ENCODE peak calls at places on chromosome 2, in four cellular contexts. One of them, this sample, is unnamed.

GRCh38 chr2:99152181-99152580 is 2.6 kb downstream of the TSGA10 start:
- DNase-seq in WTC11: no peak
- DNase-seq in left lung: no peak
- DNase-seq in activated T-cell treated with anti-CD3 and anti-CD28 coated beads, Interleukin-2, amount 50 U/mL, for 24 hours: no peak
- DNase-seq in this sample: no peak

GRCh38 chr2:45169339-45170190 is 160.3 kb upstream of the SIX2 start:
- DNase-seq in WTC11: peak
- DNase-seq in activated T-cell treated with anti-CD3 and anti-CD28 coated beads, Interleukin-2, amount 50 U/mL, for 24 hours: peak
- DNase-seq in left lung: peak
- DNase-seq in this sample: no peak

GRCh38 chr2:191757256-191757655 is 79.3 kb downstream of the NABP1 start:
- DNase-seq in left lung: no peak
- DNase-seq in WTC11: no peak
- DNase-seq in activated T-cell treated with anti-CD3 and anti-CD28 coated beads, Interleukin-2, amount 50 U/mL, for 24 hours: no peak
- DNase-seq in this sample: no peak

GRCh38 chr2:172249986-172250385 is 147.3 kb upstream of the DLX2 start:
- DNase-seq in WTC11: no peak
- DNase-seq in activated T-cell treated with anti-CD3 and anti-CD28 coated beads, Interleukin-2, amount 50 U/mL, for 24 hours: no peak
- DNase-seq in left lung: no peak
- DNase-seq in this sample: no peak

GRCh38 chr2:155696561-155696960 is 636.0 kb downstream of the NR4A2 start:
- DNase-seq in WTC11: no peak
- DNase-seq in activated T-cell treated with anti-CD3 and anti-CD28 coated beads, Interleukin-2, amount 50 U/mL, for 24 hours: no peak
- DNase-seq in left lung: no peak
- DNase-seq in this sample: no peak

GRCh38 chr2:188524519-188525113 is 232.9 kb downstream of the GULP1 start:
- DNase-seq in activated T-cell treated with anti-CD3 and anti-CD28 coated beads, Interleukin-2, amount 50 U/mL, for 24 hours: peak
- DNase-seq in WTC11: no peak
- DNase-seq in left lung: no peak
- DNase-seq in this sample: peak

GRCh38 chr2:210356944-210357343 is 42.0 kb upstream of the MYL1 start:
- DNase-seq in WTC11: no peak
- DNase-seq in left lung: no peak
- DNase-seq in activated T-cell treated with anti-CD3 and anti-CD28 coated beads, Interleukin-2, amount 50 U/mL, for 24 hours: no peak
- DNase-seq in this sample: no peak

GRCh38 chr2:101396352-101396717 is 9.0 kb upstream of the CREG2 start:
- DNase-seq in WTC11: no peak
- DNase-seq in left lung: no peak
- DNase-seq in activated T-cell treated with anti-CD3 and anti-CD28 coated beads, Interleukin-2, amount 50 U/mL, for 24 hours: no peak
- DNase-seq in this sample: peak

GRCh38 chr2:175744000-175744399 is 258.1 kb downstream of the LNPK start:
- DNase-seq in left lung: no peak
- DNase-seq in WTC11: no peak
- DNase-seq in activated T-cell treated with anti-CD3 and anti-CD28 coated beads, Interleukin-2, amount 50 U/mL, for 24 hours: no peak
- DNase-seq in this sample: no peak

GRCh38 chr2:67486041-67486796 is 89.1 kb downstream of the ETAA1 start:
- DNase-seq in left lung: peak
- DNase-seq in activated T-cell treated with anti-CD3 and anti-CD28 coated beads, Interleukin-2, amount 50 U/mL, for 24 hours: no peak
- DNase-seq in WTC11: no peak
- DNase-seq in this sample: no peak

GRCh38 chr2:216659301-216659700 is 26.1 kb downstream of the IGFBP2 start:
- DNase-seq in activated T-cell treated with anti-CD3 and anti-CD28 coated beads, Interleukin-2, amount 50 U/mL, for 24 hours: no peak
- DNase-seq in WTC11: no peak
- DNase-seq in left lung: no peak
- DNase-seq in this sample: no peak

GRCh38 chr2:143901185-143901842 is 618.6 kb downstream of the ZEB2 start:
- DNase-seq in activated T-cell treated with anti-CD3 and anti-CD28 coated beads, Interleukin-2, amount 50 U/mL, for 24 hours: no peak
- DNase-seq in WTC11: no peak
- DNase-seq in left lung: no peak
- DNase-seq in this sample: no peak

GRCh38 chr2:8822218-8822617 is 15.2 kb downstream of the KIDINS220 start:
- DNase-seq in activated T-cell treated with anti-CD3 and anti-CD28 coated beads, Interleukin-2, amount 50 U/mL, for 24 hours: no peak
- DNase-seq in left lung: no peak
- DNase-seq in WTC11: no peak
- DNase-seq in this sample: no peak